ENCODE peak calls at places on chromosomes 6 and 20, in six cellular contexts. One of them, this sample, is unnamed.

GRCh38 chr20:25039697-25040437 is 18.1 kb downstream of the ACSS1 start:
- DNase-seq in psoas muscle: peak; percentile 97
- DNase-seq in ovary: peak; percentile 85
- DNase-seq in AG04450: peak; percentile 51
- DNase-seq in A549: no peak
- DNase-seq in suprapubic skin: peak; percentile 90
- DNase-seq in this sample: no peak

GRCh38 chr6:170177383-170178265 is 113.3 kb downstream of the DLL1 start:
- DNase-seq in suprapubic skin: peak; percentile 79
- DNase-seq in AG04450: no peak
- DNase-seq in ovary: no peak
- DNase-seq in A549: no peak
- DNase-seq in psoas muscle: no peak
- DNase-seq in this sample: no peak

GRCh38 chr6:39574991-39575390 is 150.2 kb downstream of the KIF6 start:
- DNase-seq in ovary: no peak
- DNase-seq in suprapubic skin: no peak
- DNase-seq in AG04450: no peak
- DNase-seq in psoas muscle: no peak
- DNase-seq in A549: no peak
- DNase-seq in this sample: no peak

GRCh38 chr20:51357543-51357942 is 185.0 kb downstream of the NFATC2 start:
- DNase-seq in AG04450: no peak
- DNase-seq in psoas muscle: no peak
- DNase-seq in ovary: no peak
- DNase-seq in A549: no peak
- DNase-seq in suprapubic skin: no peak
- DNase-seq in this sample: no peak

GRCh38 chr6:12119085-12119588 is 107.0 kb downstream of the HIVEP1 start:
- DNase-seq in A549: peak; percentile 28
- DNase-seq in suprapubic skin: no peak
- DNase-seq in ovary: no peak
- DNase-seq in AG04450: no peak
- DNase-seq in psoas muscle: no peak
- DNase-seq in this sample: no peak

GRCh38 chr6:145643760-145644159 is 91.6 kb downstream of the EPM2A start:
- DNase-seq in psoas muscle: no peak
- DNase-seq in ovary: no peak
- DNase-seq in A549: no peak
- DNase-seq in suprapubic skin: no peak
- DNase-seq in AG04450: no peak
- DNase-seq in this sample: no peak

GRCh38 chr20:50885781-50886180 is 45.5 kb downstream of the ADNP start:
- DNase-seq in ovary: no peak
- DNase-seq in psoas muscle: no peak
- DNase-seq in A549: no peak
- DNase-seq in suprapubic skin: peak; percentile 45
- DNase-seq in AG04450: no peak
- DNase-seq in this sample: no peak

GRCh38 chr6:39102821-39103136 is 12.2 kb downstream of the SAYSD1 start:
- DNase-seq in A549: no peak
- DNase-seq in psoas muscle: no peak
- DNase-seq in AG04450: no peak
- DNase-seq in suprapubic skin: no peak
- DNase-seq in ovary: no peak
- DNase-seq in this sample: no peak

GRCh38 chr20:44033873-44034272 is 119.2 kb downstream of the TOX2 start:
- DNase-seq in psoas muscle: no peak
- DNase-seq in ovary: no peak
- DNase-seq in A549: no peak
- DNase-seq in AG04450: no peak
- DNase-seq in suprapubic skin: peak; percentile 34
- DNase-seq in this sample: no peak

GRCh38 chr6:162512744-162513143 is 214.8 kb downstream of the PRKN start:
- DNase-seq in psoas muscle: no peak
- DNase-seq in AG04450: no peak
- DNase-seq in suprapubic skin: no peak
- DNase-seq in A549: no peak
- DNase-seq in ovary: no peak
- DNase-seq in this sample: no peak

GRCh38 chr6:44738652-44739141 is 351.2 kb downstream of the CDC5L start:
- DNase-seq in ovary: no peak
- DNase-seq in psoas muscle: peak; percentile 57
- DNase-seq in A549: no peak
- DNase-seq in AG04450: no peak
- DNase-seq in suprapubic skin: no peak
- DNase-seq in this sample: no peak

GRCh38 chr20:10502098-10502526 is 67.0 kb downstream of the SLX4IP start:
- DNase-seq in ovary: no peak
- DNase-seq in A549: no peak
- DNase-seq in suprapubic skin: no peak
- DNase-seq in psoas muscle: no peak
- DNase-seq in AG04450: no peak
- DNase-seq in this sample: no peak

GRCh38 chr6:91097316-91097878 is 510.5 kb upstream of the MAP3K7 start:
- DNase-seq in suprapubic skin: no peak
- DNase-seq in psoas muscle: peak; percentile 68
- DNase-seq in A549: no peak
- DNase-seq in AG04450: no peak
- DNase-seq in ovary: peak; percentile 57
- DNase-seq in this sample: no peak

GRCh38 chr6:52276130-52276529 is 8.4 kb downstream of the MCM3 start:
- DNase-seq in suprapubic skin: no peak
- DNase-seq in AG04450: no peak
- DNase-seq in psoas muscle: no peak
- DNase-seq in ovary: no peak
- DNase-seq in A549: no peak
- DNase-seq in this sample: no peak

GRCh38 chr20:38164069-38164468 is 1.0 kb downstream of the TGM2 start:
- DNase-seq in ovary: no peak
- DNase-seq in suprapubic skin: no peak
- DNase-seq in psoas muscle: no peak
- DNase-seq in A549: no peak
- DNase-seq in AG04450: no peak
- DNase-seq in this sample: no peak

GRCh38 chr20:44231713-44232468 is 15.2 kb upstream of the GDAP1L1 start:
- DNase-seq in A549: no peak
- DNase-seq in ovary: no peak
- DNase-seq in suprapubic skin: no peak
- DNase-seq in AG04450: no peak
- DNase-seq in psoas muscle: no peak
- DNase-seq in this sample: peak; percentile 83

GRCh38 chr20:51023617-51024155 is 779 bp upstream of the KCNG1 start:
- DNase-seq in suprapubic skin: no peak
- DNase-seq in ovary: no peak
- DNase-seq in AG04450: no peak
- DNase-seq in psoas muscle: no peak
- DNase-seq in A549: no peak
- DNase-seq in this sample: no peak

GRCh38 chr20:52533401-52533800 is 341.8 kb upstream of the ZFP64 start:
- DNase-seq in A549: no peak
- DNase-seq in suprapubic skin: no peak
- DNase-seq in ovary: no peak
- DNase-seq in psoas muscle: no peak
- DNase-seq in AG04450: no peak
- DNase-seq in this sample: no peak

GRCh38 chr6:117547688-117548621 is 54.4 kb downstream of the GOPC start:
- DNase-seq in AG04450: no peak
- DNase-seq in psoas muscle: peak; percentile 91
- DNase-seq in ovary: peak; percentile 43
- DNase-seq in suprapubic skin: no peak
- DNase-seq in A549: no peak
- DNase-seq in this sample: peak; percentile 81

GRCh38 chr6:57180596-57180995 is 8.5 kb downstream of the BAG2 start:
- DNase-seq in psoas muscle: no peak
- DNase-seq in ovary: no peak
- DNase-seq in AG04450: no peak
- DNase-seq in suprapubic skin: no peak
- DNase-seq in A549: no peak
- DNase-seq in this sample: no peak
- TF ChIP-seq CTCF in psoas muscle: no peak
- TF ChIP-seq CTCF in ovary: no peak
- TF ChIP-seq CTCF in AG04450: no peak
- TF ChIP-seq CTCF in suprapubic skin: no peak
- TF ChIP-seq CTCF in A549: no peak
- TF ChIP-seq CTCF in this sample: no peak

GRCh38 chr6:126054258-126054702 is 67.9 kb downstream of the TRMT11 start:
- DNase-seq in ovary: no peak
- DNase-seq in AG04450: no peak
- DNase-seq in suprapubic skin: no peak
- DNase-seq in psoas muscle: no peak
- DNase-seq in A549: no peak
- DNase-seq in this sample: no peak
- H3K27ac ChIP-seq in ovary: no peak overlapping the region
- H3K27ac ChIP-seq in AG04450: no peak overlapping the region
- H3K27ac ChIP-seq in suprapubic skin: peak overlapping the region; percentile 35
- H3K27ac ChIP-seq in psoas muscle: no peak overlapping the region
- H3K27ac ChIP-seq in A549: no peak overlapping the region
- H3K27ac ChIP-seq in this sample: no peak overlapping the region

GRCh38 chr20:36971103-36971502 is 19.6 kb upstream of the SAMHD1 start:
- DNase-seq in AG04450: no peak
- DNase-seq in ovary: no peak
- DNase-seq in psoas muscle: no peak
- DNase-seq in A549: no peak
- DNase-seq in suprapubic skin: no peak
- DNase-seq in this sample: no peak

GRCh38 chr20:36969050-36969449 is 17.5 kb upstream of the SAMHD1 start:
- DNase-seq in psoas muscle: no peak
- DNase-seq in ovary: no peak
- DNase-seq in A549: no peak
- DNase-seq in suprapubic skin: no peak
- DNase-seq in AG04450: no peak
- DNase-seq in this sample: no peak

GRCh38 chr20:36969478-36970186 is 18.1 kb upstream of the SAMHD1 start:
- DNase-seq in AG04450: no peak
- DNase-seq in suprapubic skin: no peak
- DNase-seq in ovary: no peak
- DNase-seq in A549: no peak
- DNase-seq in psoas muscle: no peak
- DNase-seq in this sample: no peak

GRCh38 chr20:36975085-36975829 is 23.7 kb upstream of the SAMHD1 start:
- DNase-seq in ovary: no peak
- DNase-seq in AG04450: no peak
- DNase-seq in A549: no peak
- DNase-seq in psoas muscle: no peak
- DNase-seq in suprapubic skin: no peak
- DNase-seq in this sample: no peak

GRCh38 chr20:36974660-36975059 is 23.2 kb upstream of the SAMHD1 start:
- DNase-seq in AG04450: no peak
- DNase-seq in psoas muscle: no peak
- DNase-seq in A549: no peak
- DNase-seq in suprapubic skin: no peak
- DNase-seq in ovary: no peak
- DNase-seq in this sample: no peak
- H3K4me3 ChIP-seq in AG04450: no peak overlapping the region
- H3K4me3 ChIP-seq in psoas muscle: no peak overlapping the region
- H3K4me3 ChIP-seq in A549: no peak overlapping the region
- H3K4me3 ChIP-seq in suprapubic skin: no peak overlapping the region
- H3K4me3 ChIP-seq in ovary: no peak overlapping the region
- H3K4me3 ChIP-seq in this sample: no peak overlapping the region

GRCh38 chr6:82072113-82072512 is 175.4 kb downstream of the IBTK start:
- DNase-seq in ovary: no peak
- DNase-seq in psoas muscle: no peak
- DNase-seq in suprapubic skin: no peak
- DNase-seq in AG04450: no peak
- DNase-seq in A549: no peak
- DNase-seq in this sample: no peak
- TF ChIP-seq CTCF in ovary: no peak
- TF ChIP-seq CTCF in psoas muscle: no peak
- TF ChIP-seq CTCF in suprapubic skin: no peak
- TF ChIP-seq CTCF in AG04450: no peak
- TF ChIP-seq CTCF in A549: no peak
- TF ChIP-seq CTCF in this sample: no peak

DNA sequence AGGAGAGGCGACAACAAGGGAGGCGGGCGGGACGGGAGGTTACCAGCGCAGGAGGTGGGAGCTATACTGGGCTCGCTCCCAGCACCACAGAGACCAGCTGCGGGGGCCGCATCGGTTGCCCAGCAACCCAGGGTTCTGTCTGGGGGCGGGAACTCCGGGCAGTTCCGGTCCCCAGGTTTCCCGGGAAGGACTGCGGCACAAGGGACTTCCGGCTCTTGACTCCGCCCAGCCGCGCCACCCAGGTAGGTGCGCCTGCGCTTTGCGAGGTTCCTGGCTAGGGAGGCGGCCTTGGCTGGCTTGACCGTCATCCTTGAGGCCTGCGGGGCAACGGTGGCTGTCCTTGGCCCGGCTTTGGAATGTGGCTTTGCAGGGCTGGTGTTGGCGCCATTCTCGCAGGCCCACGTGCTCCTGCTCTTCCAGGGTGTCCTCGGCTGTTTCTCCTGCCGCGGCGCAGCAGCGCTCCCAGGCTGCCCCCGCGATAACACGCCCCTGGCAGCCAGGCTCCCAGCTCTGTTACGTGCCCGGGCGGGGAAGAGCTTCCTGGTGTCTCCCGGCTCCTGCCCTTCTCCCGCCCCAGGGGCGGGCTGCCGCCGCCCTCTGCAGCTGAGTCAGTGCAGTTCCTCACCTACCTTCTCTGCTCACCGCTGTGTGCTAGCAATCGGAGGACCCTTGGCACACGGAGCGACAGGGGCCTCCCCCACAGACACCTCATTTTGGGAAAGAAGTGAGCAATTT is at the start of gene RSPH3:
- DNase-seq in A549: peak; percentile 83
- DNase-seq in AG04450: peak; percentile 72
- DNase-seq in suprapubic skin: peak; percentile 95
- DNase-seq in psoas muscle: peak; percentile 97
- DNase-seq in ovary: peak; percentile 94
- DNase-seq in this sample: peak; percentile 97
- H3K27ac ChIP-seq in A549: peak within 1 kb of the TSS; percentile 96
- H3K27ac ChIP-seq in AG04450: peak within 1 kb of the TSS; percentile 82
- H3K27ac ChIP-seq in suprapubic skin: peak within 1 kb of the TSS; percentile 85
- H3K27ac ChIP-seq in psoas muscle: peak within 1 kb of the TSS; percentile 81
- H3K27ac ChIP-seq in ovary: peak within 1 kb of the TSS; percentile 78
- H3K27ac ChIP-seq in this sample: peak within 1 kb of the TSS; percentile 89

GRCh38 chr6:28710466-28711191 is 184.9 kb downstream of the GPX5 start:
- DNase-seq in suprapubic skin: no peak
- DNase-seq in psoas muscle: no peak
- DNase-seq in A549: peak; percentile 41
- DNase-seq in ovary: no peak
- DNase-seq in AG04450: no peak
- DNase-seq in this sample: no peak
- H3K4me3 ChIP-seq in suprapubic skin: no peak overlapping the region
- H3K4me3 ChIP-seq in psoas muscle: no peak overlapping the region
- H3K4me3 ChIP-seq in A549: peak overlapping the region; percentile 71
- H3K4me3 ChIP-seq in ovary: no peak overlapping the region
- H3K4me3 ChIP-seq in AG04450: no peak overlapping the region
- H3K4me3 ChIP-seq in this sample: no peak overlapping the region

GRCh38 chr6:72622094-72622540 is 253 bp downstream of the KCNQ5 start:
- DNase-seq in suprapubic skin: no peak
- DNase-seq in ovary: no peak
- DNase-seq in psoas muscle: peak; percentile 84
- DNase-seq in A549: peak; percentile 22
- DNase-seq in AG04450: no peak
- DNase-seq in this sample: peak; percentile 56
- TF ChIP-seq CTCF in suprapubic skin: no peak
- TF ChIP-seq CTCF in ovary: no peak
- TF ChIP-seq CTCF in psoas muscle: peak; percentile 41
- TF ChIP-seq CTCF in A549: no peak
- TF ChIP-seq CTCF in AG04450: peak; percentile 16
- TF ChIP-seq CTCF in this sample: peak; percentile 38

This sample was measured in WERI-Rb-1.